ENCODE peak calls at places on chromosomes 11 and 22, in four cellular contexts. One of them, this sample, is unnamed.

GRCh38 chr11:69285091-69285490 is 8.9 kb upstream of the MYEOV start:
- DNase-seq in sigmoid colon: no peak
- DNase-seq in heart right ventricle: no peak
- DNase-seq in body of pancreas: no peak
- DNase-seq in this sample: no peak

GRCh38 chr22:37431811-37432707 is 4.8 kb upstream of the ELFN2 start:
- DNase-seq in heart right ventricle: no peak
- DNase-seq in body of pancreas: no peak
- DNase-seq in sigmoid colon: no peak
- DNase-seq in this sample: no peak

GRCh38 chr11:9688716-9689511 is 25.0 kb downstream of the SWAP70 start:
- DNase-seq in body of pancreas: peak; percentile 27
- DNase-seq in heart right ventricle: no peak
- DNase-seq in sigmoid colon: no peak
- DNase-seq in this sample: no peak

GRCh38 chr11:121270286-121270685 is 22.3 kb upstream of the SC5D start:
- DNase-seq in body of pancreas: no peak
- DNase-seq in sigmoid colon: no peak
- DNase-seq in heart right ventricle: no peak
- DNase-seq in this sample: no peak

GRCh38 chr11:116043857-116044256 is 539.6 kb upstream of the CADM1 start:
- DNase-seq in heart right ventricle: no peak
- DNase-seq in sigmoid colon: no peak
- DNase-seq in body of pancreas: no peak
- DNase-seq in this sample: no peak

GRCh38 chr22:22935546-22936157 is 48.0 kb downstream of the IGLL5 start:
- DNase-seq in sigmoid colon: no peak
- DNase-seq in body of pancreas: no peak
- DNase-seq in heart right ventricle: no peak
- DNase-seq in this sample: no peak

GRCh38 chr11:79441159-79441875 is 487 bp upstream of the TENM4 start:
- DNase-seq in heart right ventricle: no peak
- DNase-seq in sigmoid colon: no peak
- DNase-seq in body of pancreas: no peak
- DNase-seq in this sample: no peak

GRCh38 chr11:10514210-10514609 is 26.8 kb downstream of the RNF141 start:
- DNase-seq in sigmoid colon: no peak
- DNase-seq in heart right ventricle: no peak
- DNase-seq in body of pancreas: no peak
- DNase-seq in this sample: no peak

GRCh38 chr11:105156231-105156630 is 16.7 kb upstream of the CARD18 start:
- DNase-seq in body of pancreas: no peak
- DNase-seq in heart right ventricle: no peak
- DNase-seq in sigmoid colon: no peak
- DNase-seq in this sample: no peak

GRCh38 chr11:123188508-123189165 is 6.4 kb downstream of the CLMP start:
- DNase-seq in heart right ventricle: no peak
- DNase-seq in sigmoid colon: no peak
- DNase-seq in body of pancreas: no peak
- DNase-seq in this sample: no peak

GRCh38 chr11:65439331-65440181 is 17.0 kb downstream of the NEAT1 start:
- DNase-seq in body of pancreas: no peak
- DNase-seq in sigmoid colon: peak; percentile 62
- DNase-seq in heart right ventricle: no peak
- DNase-seq in this sample: no peak

GRCh38 chr22:38921126-38921525 is 36.3 kb upstream of the APOBEC3A start:
- DNase-seq in body of pancreas: peak; percentile 97
- DNase-seq in sigmoid colon: no peak
- DNase-seq in heart right ventricle: no peak
- DNase-seq in this sample: no peak

GRCh38 chr11:46679252-46680163 is 20.9 kb downstream of the ARHGAP1 start:
- DNase-seq in body of pancreas: peak; percentile 58
- DNase-seq in sigmoid colon: no peak
- DNase-seq in heart right ventricle: no peak
- DNase-seq in this sample: no peak

GRCh38 chr11:59611570-59612565 is 3.7 kb downstream of the OSBP start:
- DNase-seq in body of pancreas: peak; percentile 88
- DNase-seq in heart right ventricle: no peak
- DNase-seq in sigmoid colon: no peak
- DNase-seq in this sample: no peak

GRCh38 chr11:270451-271208 is 7.6 kb upstream of the NLRP6 start:
- DNase-seq in sigmoid colon: no peak
- DNase-seq in heart right ventricle: no peak
- DNase-seq in body of pancreas: no peak
- DNase-seq in this sample: no peak

GRCh38 chr11:128598755-128599154 is 11.4 kb upstream of the ETS1 start:
- DNase-seq in heart right ventricle: no peak
- DNase-seq in body of pancreas: no peak
- DNase-seq in sigmoid colon: no peak
- DNase-seq in this sample: no peak

GRCh38 chr22:27420817-27421361 is 380.7 kb downstream of the MN1 start:
- DNase-seq in heart right ventricle: peak; percentile 74
- DNase-seq in sigmoid colon: peak; percentile 93
- DNase-seq in body of pancreas: peak; percentile 92
- DNase-seq in this sample: no peak

GRCh38 chr11:19951558-19952083 is 208.7 kb downstream of the DBX1 start:
- DNase-seq in sigmoid colon: no peak
- DNase-seq in body of pancreas: peak; percentile 31
- DNase-seq in heart right ventricle: no peak
- DNase-seq in this sample: no peak

GRCh38 chr11:116167706-116168458 is 604.9 kb downstream of the BUD13 start:
- DNase-seq in sigmoid colon: no peak
- DNase-seq in heart right ventricle: no peak
- DNase-seq in body of pancreas: no peak
- DNase-seq in this sample: no peak

GRCh38 chr11:12100886-12101285 is 9.5 kb upstream of the MICAL2 start:
- DNase-seq in heart right ventricle: no peak
- DNase-seq in sigmoid colon: no peak
- DNase-seq in body of pancreas: no peak
- DNase-seq in this sample: no peak

GRCh38 chr11:107202189-107202588 is 183.9 kb upstream of the GUCY1A2 start:
- DNase-seq in sigmoid colon: no peak
- DNase-seq in heart right ventricle: no peak
- DNase-seq in body of pancreas: no peak
- DNase-seq in this sample: no peak

GRCh38 chr22:27990879-27991278 is 71.8 kb upstream of the PITPNB start:
- DNase-seq in body of pancreas: peak; percentile 33
- DNase-seq in sigmoid colon: peak; percentile 88
- DNase-seq in heart right ventricle: peak; percentile 79
- DNase-seq in this sample: no peak

GRCh38 chr11:14907411-14908213 is 15.6 kb upstream of the CYP2R1 start:
- DNase-seq in heart right ventricle: peak; percentile 83
- DNase-seq in sigmoid colon: peak; percentile 82
- DNase-seq in body of pancreas: peak; percentile 83
- DNase-seq in this sample: peak; percentile 90
- TF ChIP-seq CTCF in heart right ventricle: peak; percentile 90
- TF ChIP-seq CTCF in sigmoid colon: peak; percentile 59
- TF ChIP-seq CTCF in body of pancreas: peak; percentile 81
- TF ChIP-seq CTCF in this sample: peak; percentile 82

GRCh38 chr11:125290263-125290662 is 125.7 kb downstream of the PKNOX2 start:
- DNase-seq in body of pancreas: no peak
- DNase-seq in sigmoid colon: no peak
- DNase-seq in heart right ventricle: no peak
- DNase-seq in this sample: no peak
- H3K4me1 ChIP-seq in body of pancreas: peaks cover 16% of the 10 kb centered on the region
- H3K4me1 ChIP-seq in sigmoid colon: peaks cover 10% of the 10 kb centered on the region
- H3K4me1 ChIP-seq in heart right ventricle: peaks cover 16% of the 10 kb centered on the region
- H3K4me1 ChIP-seq in this sample: no peaks in the 10 kb centered on the region

DNA sequence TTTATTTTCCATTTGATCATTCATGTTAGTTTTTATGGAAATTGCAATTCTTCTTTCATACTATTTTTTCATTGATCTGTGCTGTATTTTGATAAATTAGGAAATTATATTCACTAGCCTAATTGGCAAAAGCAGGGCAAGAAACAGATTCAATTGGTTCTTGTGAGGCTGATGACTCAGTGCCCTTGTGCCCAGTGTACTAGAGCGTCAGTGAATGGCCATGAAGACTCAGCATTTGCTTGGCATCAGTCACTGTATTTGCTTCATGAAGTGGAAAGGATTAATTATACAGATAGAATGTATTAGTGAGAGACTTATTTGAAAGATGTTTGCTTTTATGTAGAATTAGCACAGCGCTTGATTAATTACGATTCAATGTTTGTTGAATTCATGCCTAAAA is 31.8 kb downstream of the MRGPRX1 start:
- DNase-seq in body of pancreas: no peak
- DNase-seq in heart right ventricle: no peak
- DNase-seq in sigmoid colon: no peak
- DNase-seq in this sample: no peak
- H3K27me3 ChIP-seq in body of pancreas: no peaks in the 10 kb centered on the region
- H3K27me3 ChIP-seq in heart right ventricle: no peaks in the 10 kb centered on the region
- H3K27me3 ChIP-seq in sigmoid colon: no peaks in the 10 kb centered on the region
- H3K27me3 ChIP-seq in this sample: no peaks in the 10 kb centered on the region

DNA sequence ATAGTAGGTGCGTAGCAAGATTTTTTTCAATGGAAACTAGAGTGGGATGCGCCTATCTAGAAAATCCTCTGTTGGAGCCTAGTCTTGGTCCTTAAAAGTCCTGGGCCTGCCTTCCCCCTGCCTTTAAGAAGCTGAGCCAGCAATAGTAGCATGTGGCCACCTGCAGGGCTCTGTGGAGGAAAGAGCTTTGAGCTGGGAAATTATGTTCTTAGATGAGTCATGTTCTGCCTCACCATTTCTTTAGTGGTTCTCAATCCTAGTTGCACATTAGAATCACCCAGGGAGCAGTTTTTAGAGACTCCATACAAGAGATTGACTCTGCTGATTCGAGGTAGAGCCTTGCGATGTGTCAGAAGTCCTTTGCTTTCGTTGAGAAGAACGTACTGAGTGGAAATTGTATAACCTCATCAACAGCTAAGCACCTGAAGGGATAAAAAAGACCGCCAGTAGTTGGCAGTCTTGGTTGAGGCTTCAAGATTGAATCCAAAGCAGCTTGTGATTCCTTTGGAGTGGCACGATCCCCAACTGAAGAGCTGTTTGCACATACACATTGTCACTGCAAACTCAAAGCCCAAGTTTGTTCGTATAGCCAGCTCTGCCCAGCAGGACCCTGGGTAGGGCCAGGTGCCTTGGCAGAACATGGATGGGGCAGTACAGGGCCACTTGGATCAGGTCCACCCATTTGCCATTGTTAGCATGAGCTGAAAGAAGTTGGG is 133.3 kb downstream of the COMMD9 start:
- DNase-seq in sigmoid colon: no peak
- DNase-seq in heart right ventricle: no peak
- DNase-seq in body of pancreas: no peak
- DNase-seq in this sample: no peak
- TF ChIP-seq CTCF in sigmoid colon: no peak
- TF ChIP-seq CTCF in heart right ventricle: no peak
- TF ChIP-seq CTCF in body of pancreas: no peak
- TF ChIP-seq CTCF in this sample: no peak

DNA sequence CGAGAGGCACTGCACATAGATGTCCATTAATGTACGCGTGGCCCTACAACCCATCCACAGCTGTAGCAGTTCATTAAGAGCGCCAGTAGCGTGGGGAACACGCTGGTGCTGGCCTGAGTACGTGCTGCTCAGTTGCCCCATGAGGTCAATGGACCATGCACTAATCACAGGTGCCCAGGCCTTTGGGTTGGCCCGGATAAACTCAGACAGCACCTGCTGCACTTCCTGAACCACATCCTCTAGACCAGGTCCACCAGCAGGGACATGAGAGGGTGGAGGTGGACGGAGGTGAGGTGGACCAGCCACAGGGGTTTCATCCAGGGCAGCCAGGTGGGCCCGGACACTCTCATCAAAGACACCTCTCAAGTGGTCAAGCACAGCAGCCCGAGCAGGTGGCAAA is 3.1 kb upstream of the GANAB start:
- DNase-seq in body of pancreas: no peak
- DNase-seq in sigmoid colon: no peak
- DNase-seq in heart right ventricle: no peak
- DNase-seq in this sample: no peak
- H3K4me1 ChIP-seq in body of pancreas: peaks cover 46% of the 10 kb centered on the region
- H3K4me1 ChIP-seq in sigmoid colon: peaks cover 46% of the 10 kb centered on the region
- H3K4me1 ChIP-seq in heart right ventricle: peaks cover 37% of the 10 kb centered on the region
- H3K4me1 ChIP-seq in this sample: peaks cover 32% of the 10 kb centered on the region

GRCh38 chr11:71414645-71415044 is 33.5 kb downstream of the DHCR7 start:
- DNase-seq in heart right ventricle: no peak
- DNase-seq in body of pancreas: no peak
- DNase-seq in sigmoid colon: no peak
- DNase-seq in this sample: no peak
- H3K27me3 ChIP-seq in heart right ventricle: peaks cover 26% of the 10 kb centered on the region
- H3K27me3 ChIP-seq in body of pancreas: no peaks in the 10 kb centered on the region
- H3K27me3 ChIP-seq in sigmoid colon: no peaks in the 10 kb centered on the region
- H3K27me3 ChIP-seq in this sample: no peaks in the 10 kb centered on the region

GRCh38 chr11:73245461-73245860 is 26.7 kb upstream of the P2RY6 start:
- DNase-seq in body of pancreas: no peak
- DNase-seq in heart right ventricle: no peak
- DNase-seq in sigmoid colon: peak; percentile 10
- DNase-seq in this sample: no peak

GRCh38 chr11:73241300-73241699 is 23.2 kb downstream of the P2RY2 start:
- DNase-seq in sigmoid colon: peak; percentile 9
- DNase-seq in body of pancreas: no peak
- DNase-seq in heart right ventricle: no peak
- DNase-seq in this sample: no peak

GRCh38 chr11:73242291-73243092 is 24.4 kb downstream of the P2RY2 start:
- DNase-seq in sigmoid colon: peak; percentile 78
- DNase-seq in body of pancreas: peak; percentile 74
- DNase-seq in heart right ventricle: peak; percentile 82
- DNase-seq in this sample: peak; percentile 29

GRCh38 chr11:73244589-73245240 is 26.6 kb downstream of the P2RY2 start:
- DNase-seq in sigmoid colon: peak; percentile 7
- DNase-seq in heart right ventricle: no peak
- DNase-seq in body of pancreas: no peak
- DNase-seq in this sample: no peak

DNA sequence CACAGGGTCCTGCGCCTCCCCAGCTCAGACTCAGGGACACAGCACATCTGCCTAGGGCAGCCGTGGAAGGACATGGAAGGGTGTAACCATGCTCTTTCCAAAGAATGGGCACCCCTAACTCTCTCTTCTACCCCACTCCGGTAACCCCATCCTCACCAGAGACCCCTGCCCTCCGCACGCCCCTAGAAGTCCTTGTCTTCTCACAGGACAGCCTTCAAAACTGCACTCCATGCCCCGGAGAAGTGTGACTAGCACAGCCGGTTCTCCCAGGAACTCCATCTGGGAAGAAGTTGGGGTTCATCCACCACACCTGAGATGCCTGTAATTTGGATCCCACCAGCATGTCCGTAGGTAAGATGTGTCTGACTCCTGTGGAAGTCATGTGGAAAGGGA is 25.0 kb downstream of the P2RY2 start:
- DNase-seq in heart right ventricle: no peak
- DNase-seq in sigmoid colon: peak; percentile 48
- DNase-seq in body of pancreas: no peak
- DNase-seq in this sample: no peak
- TF ChIP-seq CTCF in heart right ventricle: no peak
- TF ChIP-seq CTCF in sigmoid colon: no peak
- TF ChIP-seq CTCF in body of pancreas: no peak
- TF ChIP-seq CTCF in this sample: no peak

GRCh38 chr22:43126506-43127165 is 16.1 kb downstream of the BIK start:
- DNase-seq in heart right ventricle: no peak
- DNase-seq in body of pancreas: peak; percentile 58
- DNase-seq in sigmoid colon: no peak
- DNase-seq in this sample: no peak
- H3K4me1 ChIP-seq in heart right ventricle: peaks cover 5% of the 10 kb centered on the region
- H3K4me1 ChIP-seq in body of pancreas: peaks cover 22% of the 10 kb centered on the region
- H3K4me1 ChIP-seq in sigmoid colon: no peaks in the 10 kb centered on the region
- H3K4me1 ChIP-seq in this sample: no peaks in the 10 kb centered on the region